ENCODE peak calls at places on chromosomes 1 and 21, in eight cellular contexts. P, I, Y, D, U, R, X and A are unnamed samples.

GRCh38 chr1:61692155-61692783 is 32.7 kb downstream of the TM2D1 start:
- DNase-seq in P (no peak), I (no peak), Y (no peak), D (no peak), U (no peak), R (no peak), X (no peak), A (peak)

GRCh38 chr1:88763649-88764406 is 79.8 kb downstream of the PKN2 start:
- DNase-seq in P (no peak), I (peak), Y (no peak), D (no peak), U (no peak), R (no peak), X (no peak), A (no peak)

GRCh38 chr1:57422271-57423134 is 1.4 kb downstream of the DAB1 start:
- DNase-seq in P (no peak), I (no peak), Y (no peak), D (no peak), U (no peak), R (no peak), X (no peak), A (no peak)

GRCh38 chr1:110102081-110102480 is 10.2 kb upstream of the UBL4B start:
- DNase-seq in P (no peak), I (no peak), Y (no peak), D (peak), U (no peak), R (no peak), X (no peak), A (no peak)

GRCh38 chr1:230215049-230215448 is 148.0 kb downstream of the GALNT2 start:
- DNase-seq in P (peak), I (no peak), Y (peak), D (no peak), U (peak), R (peak), X (peak), A (no peak)

GRCh38 chr21:16196521-16197208 is 466.9 kb downstream of the USP25 start:
- DNase-seq in P (no peak), I (no peak), Y (no peak), D (no peak), U (no peak), R (no peak), X (no peak), A (no peak)

GRCh38 chr1:38727629-38728175 is 131.9 kb downstream of the RRAGC start:
- DNase-seq in P (no peak), I (no peak), Y (no peak), D (no peak), U (no peak), R (no peak), X (no peak), A (no peak)

GRCh38 chr1:151059342-151060240 is at the start of gene CDC42SE1:
- DNase-seq in P (peak), I (peak), Y (peak), D (peak), U (peak), R (peak), X (peak), A (peak)

GRCh38 chr1:80892452-80892995 is 908.2 kb upstream of the ADGRL2 start:
- DNase-seq in P (no peak), I (no peak), Y (no peak), D (no peak), U (no peak), R (no peak), X (no peak), A (no peak)

GRCh38 chr1:83860506-83861221 is 138.3 kb downstream of the TTLL7 start:
- DNase-seq in P (peak), I (peak), Y (peak), D (peak), U (peak), R (peak), X (peak), A (no peak)

GRCh38 chr1:165408518-165408917 is 36.4 kb downstream of the RXRG start:
- DNase-seq in P (no peak), I (peak), Y (no peak), D (no peak), U (peak), R (peak), X (peak), A (peak)

GRCh38 chr1:7375781-7376660 is 395.1 kb upstream of the VAMP3 start:
- DNase-seq in P (peak), I (no peak), Y (no peak), D (no peak), U (no peak), R (peak), X (peak), A (no peak)

GRCh38 chr1:157310401-157310800 is 172.2 kb upstream of the ETV3 start:
- DNase-seq in P (no peak), I (no peak), Y (peak), D (no peak), U (no peak), R (no peak), X (no peak), A (no peak)

GRCh38 chr1:59866459-59866858 is 51.7 kb downstream of the HOOK1 start:
- DNase-seq in P (no peak), I (no peak), Y (no peak), D (no peak), U (no peak), R (no peak), X (no peak), A (no peak)

GRCh38 chr1:183137782-183138181 is 48.3 kb upstream of the LAMC2 start:
- DNase-seq in P (no peak), I (no peak), Y (no peak), D (no peak), U (peak), R (no peak), X (no peak), A (no peak)

GRCh38 chr1:233489436-233489835 is 124.5 kb upstream of the KCNK1 start:
- DNase-seq in P (no peak), I (no peak), Y (no peak), D (no peak), U (no peak), R (no peak), X (no peak), A (no peak)

GRCh38 chr1:179142889-179143299 is 61.0 kb downstream of the TOR3A start:
- DNase-seq in P (no peak), I (peak), Y (no peak), D (no peak), U (peak), R (no peak), X (no peak), A (peak)

GRCh38 chr1:184860535-184860934 is 105.9 kb upstream of the EDEM3 start:
- DNase-seq in P (no peak), I (no peak), Y (no peak), D (no peak), U (no peak), R (no peak), X (no peak), A (no peak)

GRCh38 chr1:170685166-170685565 is 21.2 kb downstream of the PRRX1 start:
- DNase-seq in P (no peak), I (no peak), Y (no peak), D (no peak), U (no peak), R (no peak), X (no peak), A (no peak)

GRCh38 chr1:89528382-89528780 is 3.8 kb downstream of the LRRC8B start:
- DNase-seq in P (no peak), I (no peak), Y (no peak), D (no peak), U (no peak), R (no peak), X (no peak), A (no peak)

GRCh38 chr1:183580281-183580682 is 10.0 kb downstream of the NCF2 start:
- DNase-seq in P (no peak), I (peak), Y (peak), D (no peak), U (peak), R (peak), X (no peak), A (no peak)

GRCh38 chr1:62437273-62437945 is 560 bp downstream of the USP1 start:
- DNase-seq in P (peak), I (no peak), Y (peak), D (peak), U (no peak), R (peak), X (no peak), A (no peak)

DNA sequence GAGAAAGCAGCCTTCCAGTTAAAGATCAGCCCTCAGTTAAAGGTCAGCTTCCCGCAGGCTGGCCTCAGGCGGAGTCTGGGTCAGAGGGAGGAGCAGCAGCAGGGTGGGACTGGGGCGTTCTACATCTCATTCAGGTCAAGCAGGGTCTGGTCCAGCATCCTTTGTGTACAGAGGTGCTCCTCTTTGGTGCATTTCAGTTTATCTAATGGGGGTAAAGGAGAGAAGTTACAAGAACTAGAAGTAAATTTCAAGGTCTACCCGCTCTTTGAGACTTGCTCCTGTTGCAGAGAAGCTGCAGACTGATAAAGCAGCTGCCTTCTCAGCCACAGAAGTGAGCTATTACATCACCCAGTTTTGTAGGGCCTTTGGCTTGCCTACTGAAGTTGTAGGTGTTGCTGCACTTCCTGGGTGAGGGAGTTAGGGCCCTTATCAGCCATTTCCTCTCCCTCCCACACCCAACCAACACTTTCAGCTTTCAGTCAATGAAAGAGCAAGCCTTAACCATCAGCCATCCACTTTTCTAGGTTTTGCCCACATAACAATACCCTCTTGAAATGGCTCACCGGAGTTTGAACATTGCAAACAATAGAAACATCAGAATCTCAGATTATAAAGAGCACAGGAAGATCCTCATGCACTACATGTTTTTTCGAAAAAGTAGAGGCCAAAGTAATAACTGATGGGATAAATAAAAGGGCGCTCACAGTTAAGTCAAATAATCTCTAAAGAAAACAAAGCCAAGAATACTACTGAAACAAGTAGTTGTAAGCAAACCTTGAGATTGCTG is 2.8 kb upstream of the NUP210L start:
- DNase-seq in P (no peak), I (no peak), Y (peak), D (no peak), U (no peak), R (peak), X (peak), A (no peak)
- TF ChIP-seq POLR2A in P (no peak), I (no peak), Y (no peak), D (no peak), U (no peak), R (no peak), X (no peak), A (no peak)

GRCh38 chr1:108691128-108691885 is 803 bp upstream of the PRPF38B start:
- DNase-seq in P (no peak), I (no peak), Y (no peak), D (no peak), U (peak), R (no peak), X (no peak), A (no peak)

GRCh38 chr1:108695515-108695914 is 3.4 kb downstream of the PRPF38B start:
- DNase-seq in P (no peak), I (no peak), Y (no peak), D (no peak), U (no peak), R (no peak), X (no peak), A (no peak)

GRCh38 chr1:108692724-108693655 is 880 bp downstream of the PRPF38B start:
- DNase-seq in P (peak), I (peak), Y (peak), D (peak), U (peak), R (peak), X (peak), A (peak)

GRCh38 chr1:108686609-108687313 is 5.3 kb upstream of the PRPF38B start:
- DNase-seq in P (no peak), I (no peak), Y (no peak), D (no peak), U (no peak), R (peak), X (peak), A (no peak)

GRCh38 chr1:108691886-108692723 is at the start of gene PRPF38B:
- DNase-seq in P (peak), I (peak), Y (peak), D (peak), U (peak), R (peak), X (peak), A (peak)
- TF ChIP-seq POLR2A in P (peak), I (peak), Y (peak), D (peak), U (peak), R (peak), X (peak), A (peak)

GRCh38 chr1:85199667-85200366 is 999 bp downstream of the SYDE2 start:
- DNase-seq in P (no peak), I (no peak), Y (no peak), D (no peak), U (no peak), R (no peak), X (no peak), A (no peak)

GRCh38 chr1:85202092-85202863 is 1.5 kb upstream of the SYDE2 start:
- DNase-seq in P (no peak), I (no peak), Y (no peak), D (no peak), U (no peak), R (no peak), X (no peak), A (no peak)

GRCh38 chr1:85201340-85202091 is 700 bp upstream of the SYDE2 start:
- DNase-seq in P (peak), I (no peak), Y (peak), D (peak), U (peak), R (peak), X (peak), A (peak)

GRCh38 chr1:85200367-85200869 is 398 bp downstream of the SYDE2 start:
- DNase-seq in P (peak), I (no peak), Y (peak), D (peak), U (no peak), R (peak), X (peak), A (peak)

DNA sequence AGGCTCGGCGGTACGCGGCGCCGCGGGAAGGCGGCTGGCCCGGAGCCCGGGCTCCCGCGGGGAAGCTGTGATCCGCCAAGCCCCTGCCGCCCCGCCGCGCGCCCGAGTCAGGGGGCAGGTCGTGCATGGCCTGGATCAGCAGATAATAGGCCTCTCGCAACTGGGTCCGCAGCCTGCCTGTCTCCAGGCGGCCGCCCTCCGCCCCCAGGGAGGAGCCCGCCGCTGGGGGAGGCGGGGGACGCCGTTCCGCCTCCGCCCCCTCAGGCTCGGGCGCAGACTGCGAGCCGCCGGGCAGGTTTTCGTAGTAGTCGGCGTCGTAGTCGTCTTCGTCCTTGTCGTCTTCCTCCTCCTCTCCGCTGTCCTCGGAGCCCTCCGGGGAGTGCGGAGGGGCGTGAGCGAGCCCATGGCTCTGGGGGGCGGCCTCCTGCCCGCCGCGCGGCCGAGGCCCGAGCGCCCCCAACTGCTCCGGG is at the start of gene SYDE2:
- DNase-seq in P (peak), I (no peak), Y (peak), D (peak), U (peak), R (peak), X (peak), A (peak)
- TF ChIP-seq POLR2A in P (peak), I (no peak), Y (peak), D (no peak), U (peak), R (peak), X (no peak), A (peak)

GRCh38 chr1:235068155-235069121 is 60.2 kb downstream of the TOMM20 start:
- DNase-seq in P (peak), I (peak), Y (no peak), D (no peak), U (no peak), R (no peak), X (no peak), A (no peak)

GRCh38 chr1:235069577-235070563 is 58.8 kb downstream of the TOMM20 start:
- DNase-seq in P (peak), I (no peak), Y (no peak), D (peak), U (peak), R (peak), X (peak), A (no peak)

GRCh38 chr1:235069171-235069570 is 59.5 kb downstream of the TOMM20 start:
- DNase-seq in P (no peak), I (no peak), Y (no peak), D (no peak), U (no peak), R (no peak), X (no peak), A (no peak)

GRCh38 chr1:235070819-235071218 is 57.8 kb downstream of the TOMM20 start:
- DNase-seq in P (no peak), I (no peak), Y (no peak), D (no peak), U (no peak), R (no peak), X (no peak), A (no peak)

GRCh38 chr1:235067396-235068154 is 61.1 kb downstream of the TOMM20 start:
- DNase-seq in P (peak), I (peak), Y (peak), D (peak), U (peak), R (peak), X (peak), A (peak)
- TF ChIP-seq POLR2A in P (no peak), I (no peak), Y (no peak), D (no peak), U (no peak), R (no peak), X (no peak), A (no peak)

GRCh38 chr1:17624540-17625256 is 85.2 kb downstream of the ARHGEF10L start:
- DNase-seq in P (no peak), I (peak), Y (no peak), D (peak), U (no peak), R (peak), X (no peak), A (peak)
- TF ChIP-seq POLR2A in P (no peak), I (no peak), Y (no peak), D (no peak), U (no peak), R (no peak), X (no peak), A (no peak)